ENCODE peak calls at places on chromosomes 3 and 15, in nine cellular contexts. One of them, this sample, is unnamed.

GRCh38 chr3:15936347-15936746 is 138.6 kb upstream of the ANKRD28 start:
- DNase-seq in HepG2: no peak
- DNase-seq in GM23338: no peak
- DNase-seq in breast epithelium: no peak
- DNase-seq in endothelial cell of umbilical vein: no peak
- DNase-seq in Panc1: no peak
- DNase-seq in K562: no peak
- DNase-seq in stomach: no peak
- DNase-seq in spleen: no peak
- DNase-seq in this sample: no peak

GRCh38 chr3:143412084-143412483 is 292.5 kb downstream of the CHST2 start:
- DNase-seq in Panc1: no peak
- DNase-seq in HepG2: no peak
- DNase-seq in K562: no peak
- DNase-seq in endothelial cell of umbilical vein: no peak
- DNase-seq in stomach: no peak
- DNase-seq in breast epithelium: no peak
- DNase-seq in GM23338: no peak
- DNase-seq in spleen: no peak
- DNase-seq in this sample: no peak

GRCh38 chr15:88018865-88019626 is 237.5 kb downstream of the NTRK3 start:
- DNase-seq in Panc1: no peak
- DNase-seq in HepG2: no peak
- DNase-seq in stomach: no peak
- DNase-seq in endothelial cell of umbilical vein: no peak
- DNase-seq in breast epithelium: peak
- DNase-seq in K562: no peak
- DNase-seq in spleen: no peak
- DNase-seq in GM23338: no peak
- DNase-seq in this sample: no peak

GRCh38 chr15:73287019-73287418 is 81.7 kb downstream of the HCN4 start:
- DNase-seq in Panc1: no peak
- DNase-seq in stomach: no peak
- DNase-seq in spleen: no peak
- DNase-seq in breast epithelium: no peak
- DNase-seq in K562: no peak
- DNase-seq in GM23338: no peak
- DNase-seq in HepG2: no peak
- DNase-seq in endothelial cell of umbilical vein: no peak
- DNase-seq in this sample: no peak

GRCh38 chr15:64246364-64247189 is 83.8 kb upstream of the PPIB start:
- DNase-seq in stomach: no peak
- DNase-seq in K562: peak
- DNase-seq in GM23338: peak
- DNase-seq in Panc1: peak
- DNase-seq in breast epithelium: no peak
- DNase-seq in endothelial cell of umbilical vein: peak
- DNase-seq in spleen: no peak
- DNase-seq in HepG2: peak
- DNase-seq in this sample: peak

GRCh38 chr3:104941785-104942184 is 424.9 kb upstream of the ALCAM start:
- DNase-seq in K562: no peak
- DNase-seq in breast epithelium: no peak
- DNase-seq in stomach: no peak
- DNase-seq in Panc1: no peak
- DNase-seq in HepG2: no peak
- DNase-seq in spleen: no peak
- DNase-seq in GM23338: no peak
- DNase-seq in endothelial cell of umbilical vein: no peak
- DNase-seq in this sample: no peak

GRCh38 chr15:101676965-101677364 is 24.8 kb upstream of the TM2D3 start:
- DNase-seq in HepG2: no peak
- DNase-seq in spleen: no peak
- DNase-seq in GM23338: no peak
- DNase-seq in K562: no peak
- DNase-seq in Panc1: no peak
- DNase-seq in endothelial cell of umbilical vein: no peak
- DNase-seq in stomach: no peak
- DNase-seq in breast epithelium: no peak
- DNase-seq in this sample: no peak

GRCh38 chr15:32677238-32677750 is 35.8 kb downstream of the SCG5 start:
- DNase-seq in stomach: no peak
- DNase-seq in HepG2: peak
- DNase-seq in endothelial cell of umbilical vein: no peak
- DNase-seq in spleen: no peak
- DNase-seq in K562: no peak
- DNase-seq in GM23338: no peak
- DNase-seq in breast epithelium: no peak
- DNase-seq in Panc1: no peak
- DNase-seq in this sample: no peak

GRCh38 chr15:101167791-101168462 is 83.9 kb downstream of the CHSY1 start:
- DNase-seq in spleen: peak
- DNase-seq in HepG2: peak
- DNase-seq in GM23338: no peak
- DNase-seq in breast epithelium: no peak
- DNase-seq in endothelial cell of umbilical vein: peak
- DNase-seq in Panc1: peak
- DNase-seq in K562: peak
- DNase-seq in stomach: peak
- DNase-seq in this sample: peak

GRCh38 chr15:99424131-99424571 is 141.6 kb upstream of the MEF2A start:
- DNase-seq in HepG2: no peak
- DNase-seq in spleen: peak
- DNase-seq in Panc1: no peak
- DNase-seq in K562: no peak
- DNase-seq in stomach: no peak
- DNase-seq in endothelial cell of umbilical vein: no peak
- DNase-seq in breast epithelium: no peak
- DNase-seq in GM23338: no peak
- DNase-seq in this sample: no peak

GRCh38 chr3:197007296-197007940 is 22.2 kb downstream of the MELTF start:
- DNase-seq in stomach: no peak
- DNase-seq in GM23338: no peak
- DNase-seq in endothelial cell of umbilical vein: no peak
- DNase-seq in spleen: peak
- DNase-seq in K562: peak
- DNase-seq in Panc1: no peak
- DNase-seq in HepG2: no peak
- DNase-seq in breast epithelium: no peak
- DNase-seq in this sample: no peak

GRCh38 chr3:159130108-159130507 is 328.3 kb downstream of the MFSD1 start:
- DNase-seq in spleen: no peak
- DNase-seq in breast epithelium: no peak
- DNase-seq in endothelial cell of umbilical vein: no peak
- DNase-seq in GM23338: peak
- DNase-seq in stomach: no peak
- DNase-seq in HepG2: peak
- DNase-seq in K562: no peak
- DNase-seq in Panc1: peak
- DNase-seq in this sample: no peak

GRCh38 chr3:189714991-189715961 is 84.1 kb downstream of the TP63 start:
- DNase-seq in K562: no peak
- DNase-seq in Panc1: no peak
- DNase-seq in spleen: no peak
- DNase-seq in breast epithelium: no peak
- DNase-seq in HepG2: no peak
- DNase-seq in stomach: no peak
- DNase-seq in GM23338: no peak
- DNase-seq in endothelial cell of umbilical vein: peak
- DNase-seq in this sample: no peak

DNA sequence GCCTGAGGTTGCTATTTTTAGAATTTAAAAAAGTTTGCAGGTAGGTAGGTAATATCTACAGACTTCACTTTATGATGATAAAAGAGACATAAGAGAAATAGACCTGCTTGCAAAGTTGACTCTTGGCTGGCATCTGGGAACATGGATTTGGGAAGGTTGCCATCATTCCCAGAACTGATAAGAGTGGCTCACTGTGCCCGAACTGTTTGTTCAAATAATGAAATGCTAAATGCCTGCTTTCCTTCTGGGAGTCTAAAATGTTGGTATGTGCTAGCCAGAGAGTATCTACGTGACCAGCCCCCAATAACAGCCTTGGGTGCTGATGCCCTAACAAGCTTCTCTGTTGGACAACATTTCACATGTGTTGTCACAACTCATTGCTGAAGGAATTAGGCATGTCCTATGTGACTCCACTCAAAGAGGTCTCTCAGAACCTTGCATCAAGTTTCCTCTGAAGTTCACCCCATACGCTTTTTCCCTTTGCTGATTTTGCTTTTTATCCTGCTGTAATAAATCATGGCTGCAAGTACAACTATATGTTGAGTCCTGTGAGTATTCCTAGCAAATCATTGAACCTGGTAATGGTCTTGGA is 95.5 kb downstream of the FHIT start:
- DNase-seq in GM23338: no peak
- DNase-seq in HepG2: no peak
- DNase-seq in stomach: peak
- DNase-seq in spleen: no peak
- DNase-seq in breast epithelium: no peak
- DNase-seq in endothelial cell of umbilical vein: no peak
- DNase-seq in Panc1: no peak
- DNase-seq in K562: no peak
- DNase-seq in this sample: no peak
- TF ChIP-seq POLR2AphosphoS5 in GM23338: no peak
- TF ChIP-seq POLR2AphosphoS5 in HepG2: no peak
- TF ChIP-seq POLR2AphosphoS5 in stomach: no peak
- TF ChIP-seq POLR2AphosphoS5 in spleen: no peak
- TF ChIP-seq POLR2AphosphoS5 in breast epithelium: no peak
- TF ChIP-seq POLR2AphosphoS5 in endothelial cell of umbilical vein: no peak
- TF ChIP-seq POLR2AphosphoS5 in Panc1: no peak
- TF ChIP-seq POLR2AphosphoS5 in K562: no peak
- TF ChIP-seq POLR2AphosphoS5 in this sample: no peak

GRCh38 chr15:27167738-27168137 is 196.8 kb downstream of the GABRG3 start:
- DNase-seq in K562: no peak
- DNase-seq in breast epithelium: no peak
- DNase-seq in spleen: no peak
- DNase-seq in GM23338: no peak
- DNase-seq in HepG2: no peak
- DNase-seq in stomach: no peak
- DNase-seq in endothelial cell of umbilical vein: no peak
- DNase-seq in Panc1: no peak
- DNase-seq in this sample: no peak

GRCh38 chr15:27165590-27165989 is 194.6 kb downstream of the GABRG3 start:
- DNase-seq in Panc1: no peak
- DNase-seq in endothelial cell of umbilical vein: no peak
- DNase-seq in GM23338: no peak
- DNase-seq in spleen: no peak
- DNase-seq in stomach: no peak
- DNase-seq in K562: no peak
- DNase-seq in breast epithelium: no peak
- DNase-seq in HepG2: no peak
- DNase-seq in this sample: no peak

GRCh38 chr15:27172821-27173220 is 201.8 kb downstream of the GABRG3 start:
- DNase-seq in spleen: no peak
- DNase-seq in GM23338: no peak
- DNase-seq in breast epithelium: no peak
- DNase-seq in Panc1: no peak
- DNase-seq in K562: no peak
- DNase-seq in stomach: no peak
- DNase-seq in endothelial cell of umbilical vein: no peak
- DNase-seq in HepG2: no peak
- DNase-seq in this sample: no peak

GRCh38 chr15:27175479-27176153 is 204.6 kb downstream of the GABRG3 start:
- DNase-seq in K562: no peak
- DNase-seq in Panc1: no peak
- DNase-seq in GM23338: peak
- DNase-seq in spleen: no peak
- DNase-seq in breast epithelium: no peak
- DNase-seq in endothelial cell of umbilical vein: no peak
- DNase-seq in HepG2: no peak
- DNase-seq in stomach: no peak
- DNase-seq in this sample: no peak

GRCh38 chr15:27170866-27171265 is 199.9 kb downstream of the GABRG3 start:
- DNase-seq in endothelial cell of umbilical vein: no peak
- DNase-seq in breast epithelium: no peak
- DNase-seq in K562: no peak
- DNase-seq in Panc1: no peak
- DNase-seq in spleen: no peak
- DNase-seq in HepG2: no peak
- DNase-seq in GM23338: no peak
- DNase-seq in stomach: no peak
- DNase-seq in this sample: no peak
- TF ChIP-seq POLR2AphosphoS5 in endothelial cell of umbilical vein: no peak
- TF ChIP-seq POLR2AphosphoS5 in breast epithelium: no peak
- TF ChIP-seq POLR2AphosphoS5 in K562: no peak
- TF ChIP-seq POLR2AphosphoS5 in Panc1: no peak
- TF ChIP-seq POLR2AphosphoS5 in spleen: no peak
- TF ChIP-seq POLR2AphosphoS5 in HepG2: no peak
- TF ChIP-seq POLR2AphosphoS5 in GM23338: no peak
- TF ChIP-seq POLR2AphosphoS5 in stomach: no peak
- TF ChIP-seq POLR2AphosphoS5 in this sample: no peak

DNA sequence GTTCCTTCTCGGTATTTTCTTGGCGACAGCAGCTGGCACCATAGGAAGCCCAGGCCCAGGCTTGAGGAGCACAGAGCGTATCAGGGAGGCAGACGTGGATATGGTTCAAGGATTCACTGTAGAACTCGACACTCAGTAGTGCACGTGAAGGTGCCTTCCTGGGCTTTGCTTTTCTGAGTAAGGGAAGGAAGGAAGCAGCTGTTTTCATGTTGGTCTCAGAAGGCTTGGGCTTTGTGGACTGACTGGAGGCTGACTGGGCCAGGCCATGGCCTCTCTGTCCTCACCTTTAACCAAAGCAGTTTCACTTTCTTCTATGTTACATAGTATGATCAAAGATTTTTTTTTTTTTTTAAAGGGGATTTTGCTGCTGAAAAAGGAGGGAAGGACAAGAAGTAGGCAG is 6.9 kb upstream of the GHRL start:
- DNase-seq in spleen: no peak
- DNase-seq in Panc1: no peak
- DNase-seq in GM23338: no peak
- DNase-seq in breast epithelium: no peak
- DNase-seq in K562: no peak
- DNase-seq in endothelial cell of umbilical vein: no peak
- DNase-seq in HepG2: no peak
- DNase-seq in stomach: no peak
- DNase-seq in this sample: no peak
- TF ChIP-seq POLR2AphosphoS5 in spleen: no peak
- TF ChIP-seq POLR2AphosphoS5 in Panc1: no peak
- TF ChIP-seq POLR2AphosphoS5 in GM23338: no peak
- TF ChIP-seq POLR2AphosphoS5 in breast epithelium: no peak
- TF ChIP-seq POLR2AphosphoS5 in K562: no peak
- TF ChIP-seq POLR2AphosphoS5 in endothelial cell of umbilical vein: no peak
- TF ChIP-seq POLR2AphosphoS5 in HepG2: peak
- TF ChIP-seq POLR2AphosphoS5 in stomach: no peak
- TF ChIP-seq POLR2AphosphoS5 in this sample: no peak

DNA sequence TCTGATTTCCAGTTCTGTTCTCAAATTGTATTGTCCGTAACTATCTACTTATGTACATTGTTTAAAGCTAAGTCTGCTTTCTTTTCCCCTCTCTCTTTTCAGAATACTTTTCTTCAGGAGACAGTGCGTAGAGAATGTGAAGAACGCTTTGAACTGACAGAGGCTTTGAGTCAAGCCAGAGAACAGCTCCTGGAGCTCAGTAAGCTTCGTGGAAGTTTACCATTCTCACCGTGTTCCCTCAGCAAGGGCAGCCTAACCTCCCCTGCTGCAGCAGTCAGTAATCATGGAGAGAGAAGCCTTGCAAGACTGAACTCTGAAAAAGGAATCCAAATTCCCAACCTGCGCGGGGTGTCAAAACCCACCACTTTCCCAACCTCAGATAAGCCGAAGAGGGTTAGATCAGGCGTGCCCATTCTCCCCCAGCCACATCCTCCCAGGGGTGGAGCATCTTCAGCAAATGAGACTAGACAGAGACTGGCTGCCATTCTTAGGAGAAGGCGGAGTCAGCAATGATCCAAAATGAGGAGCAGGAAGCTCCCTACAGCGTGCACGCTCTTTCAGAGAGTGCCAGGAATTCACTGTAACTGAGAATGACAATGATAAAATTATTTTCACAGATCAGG is 114.6 kb downstream of the CCNL1 start:
- DNase-seq in GM23338: peak
- DNase-seq in breast epithelium: no peak
- DNase-seq in Panc1: no peak
- DNase-seq in stomach: no peak
- DNase-seq in K562: no peak
- DNase-seq in spleen: no peak
- DNase-seq in endothelial cell of umbilical vein: no peak
- DNase-seq in HepG2: no peak
- DNase-seq in this sample: no peak
- TF ChIP-seq POLR2AphosphoS5 in GM23338: no peak
- TF ChIP-seq POLR2AphosphoS5 in breast epithelium: no peak
- TF ChIP-seq POLR2AphosphoS5 in Panc1: no peak
- TF ChIP-seq POLR2AphosphoS5 in stomach: no peak
- TF ChIP-seq POLR2AphosphoS5 in K562: no peak
- TF ChIP-seq POLR2AphosphoS5 in spleen: no peak
- TF ChIP-seq POLR2AphosphoS5 in endothelial cell of umbilical vein: no peak
- TF ChIP-seq POLR2AphosphoS5 in HepG2: no peak
- TF ChIP-seq POLR2AphosphoS5 in this sample: no peak